ENCODE peak calls at places on chromosomes 1 and 21, in six cellular contexts. J, M, E, T, V and D are unnamed samples.

GRCh38 chr1:2266301-2266967 is 38.3 kb downstream of the SKI start:
- DNase-seq in M (no peak), J (no peak), E (no peak), T (no peak), V (no peak), D (no peak)

GRCh38 chr1:1033009-1033587 is 13.2 kb downstream of the AGRN start:
- DNase-seq in E (peak), V (peak), T (peak), M (peak), J (peak), D (peak)

GRCh38 chr1:153841463-153841994 is 66.3 kb downstream of the SLC27A3 start:
- DNase-seq in M (no peak), E (no peak), T (no peak), V (no peak), J (no peak), D (no peak)

GRCh38 chr1:85692730-85693314 is 15.4 kb downstream of the ZNHIT6 start:
- DNase-seq in M (no peak), J (no peak), E (no peak), V (no peak), T (peak), D (no peak)

GRCh38 chr21:36188081-36188681 is 31.6 kb downstream of the DOP1B start:
- DNase-seq in T (peak), J (no peak), V (peak), E (peak), M (peak), D (no peak)

GRCh38 chr1:55718758-55719671 is 503.9 kb upstream of the USP24 start:
- DNase-seq in T (peak), M (peak), V (peak), E (peak), J (no peak), D (no peak)

GRCh38 chr1:116356673-116357072 is 16.4 kb upstream of the ATP1A1 start:
- DNase-seq in J (no peak), T (peak), M (no peak), V (no peak), E (no peak), D (no peak)

GRCh38 chr1:245195398-245195797 is 40.6 kb downstream of the KIF26B start:
- DNase-seq in M (no peak), J (no peak), V (no peak), T (no peak), E (no peak), D (no peak)

GRCh38 chr21:29351691-29352090 is 53.0 kb downstream of the BACH1 start:
- DNase-seq in T (no peak), V (no peak), J (no peak), E (no peak), M (no peak), D (no peak)

GRCh38 chr1:108327534-108328462 is 83.9 kb upstream of the NBPF4 start:
- DNase-seq in E (no peak), M (no peak), T (no peak), V (no peak), J (no peak), D (peak)

GRCh38 chr1:198623920-198624647 is 14.8 kb upstream of the PTPRC start:
- DNase-seq in V (no peak), E (no peak), T (no peak), J (no peak), M (no peak), D (no peak)

GRCh38 chr1:220294754-220295419 is 22.6 kb upstream of the RAB3GAP2 start:
- DNase-seq in V (no peak), M (no peak), E (no peak), T (no peak), J (no peak), D (no peak)

GRCh38 chr1:109617291-109617801 is 2.1 kb downstream of the GNAT2 start:
- DNase-seq in V (no peak), T (peak), J (no peak), M (no peak), E (no peak), D (no peak)

GRCh38 chr1:200925821-200926220 is 31.1 kb downstream of the INAVA start:
- DNase-seq in E (no peak), M (no peak), J (no peak), V (no peak), T (peak), D (no peak)

GRCh38 chr1:151371744-151372410 is 628 bp downstream of the SELENBP1 start:
- DNase-seq in M (peak), J (no peak), T (no peak), E (peak), V (peak), D (no peak)

GRCh38 chr1:68916227-68916853 is 419.5 kb upstream of the DEPDC1 start:
- DNase-seq in J (no peak), T (peak), V (no peak), M (no peak), E (no peak), D (no peak)

GRCh38 chr1:200369131-200369530 is 40.7 kb downstream of the ZNF281 start:
- DNase-seq in V (no peak), E (no peak), M (no peak), T (no peak), J (no peak), D (no peak)

GRCh38 chr1:44263191-44263944 is 50.1 kb downstream of the DMAP1 start:
- DNase-seq in E (no peak), T (no peak), V (peak), M (no peak), J (no peak), D (no peak)

GRCh38 chr1:59879556-59879955 is 47.0 kb downstream of the CYP2J2 start:
- DNase-seq in V (peak), T (peak), E (peak), J (peak), M (peak), D (peak)
- TF ChIP-seq CTCF in V (peak), T (peak), E (peak), J (peak), M (peak), D (peak)

GRCh38 chr1:232628335-232629214 is 1.4 kb downstream of the SIPA1L2 start:
- DNase-seq in V (no peak), E (no peak), M (no peak), T (peak), J (no peak), D (no peak)
- TF ChIP-seq CTCF in V (peak), E (peak), M (peak), T (peak), J (peak), D (no peak)

DNA sequence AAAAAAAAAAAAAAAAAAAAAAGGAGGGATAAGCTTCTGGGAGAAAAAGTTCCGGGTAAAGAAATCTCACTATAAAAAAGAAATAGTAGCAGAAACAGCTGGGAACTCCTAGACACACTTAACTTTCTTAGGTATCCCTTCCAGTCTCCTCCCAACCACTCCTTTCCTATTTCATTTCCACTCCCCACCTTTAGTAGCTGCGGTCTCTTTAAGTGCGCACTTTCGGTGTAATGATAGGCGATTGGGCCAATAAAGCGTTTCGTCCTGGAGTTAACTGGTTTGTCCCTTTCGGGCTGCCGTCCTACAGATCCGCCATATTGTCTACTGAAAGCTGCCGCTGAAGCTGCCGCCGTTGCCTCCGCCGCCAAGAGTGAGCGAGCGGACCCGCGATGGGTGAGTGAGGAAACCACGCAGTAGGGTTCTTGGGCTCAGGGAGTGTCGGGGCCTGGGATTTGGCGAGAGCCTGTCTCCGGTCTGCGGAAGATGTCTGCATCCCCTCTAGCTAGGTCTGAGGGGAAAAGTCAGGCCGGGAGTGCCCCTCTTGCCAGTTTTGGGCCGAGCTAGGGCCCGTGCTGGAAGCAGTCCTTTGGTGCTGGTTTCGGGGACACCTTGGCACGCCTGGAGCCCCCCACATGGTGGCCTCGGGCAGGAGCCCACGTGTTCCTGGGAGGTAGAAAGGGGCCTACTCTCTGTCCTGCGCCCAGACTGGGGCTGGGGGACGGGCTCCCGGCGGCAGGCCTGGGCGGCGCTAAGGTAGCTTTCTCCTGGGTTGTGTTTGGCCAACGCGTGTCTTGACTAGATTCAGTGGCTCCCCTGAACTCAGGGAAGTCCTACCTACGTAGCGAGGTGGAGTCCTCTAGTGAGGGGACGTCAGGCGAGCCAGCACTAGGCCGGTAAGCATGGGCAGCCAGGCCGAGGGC is at the start of gene KPNA6:
- DNase-seq in J (peak), T (peak), V (peak), M (peak), E (peak), D (peak)
- TF ChIP-seq CTCF in J (peak), T (no peak), V (no peak), M (no peak), E (no peak), D (no peak)

DNA sequence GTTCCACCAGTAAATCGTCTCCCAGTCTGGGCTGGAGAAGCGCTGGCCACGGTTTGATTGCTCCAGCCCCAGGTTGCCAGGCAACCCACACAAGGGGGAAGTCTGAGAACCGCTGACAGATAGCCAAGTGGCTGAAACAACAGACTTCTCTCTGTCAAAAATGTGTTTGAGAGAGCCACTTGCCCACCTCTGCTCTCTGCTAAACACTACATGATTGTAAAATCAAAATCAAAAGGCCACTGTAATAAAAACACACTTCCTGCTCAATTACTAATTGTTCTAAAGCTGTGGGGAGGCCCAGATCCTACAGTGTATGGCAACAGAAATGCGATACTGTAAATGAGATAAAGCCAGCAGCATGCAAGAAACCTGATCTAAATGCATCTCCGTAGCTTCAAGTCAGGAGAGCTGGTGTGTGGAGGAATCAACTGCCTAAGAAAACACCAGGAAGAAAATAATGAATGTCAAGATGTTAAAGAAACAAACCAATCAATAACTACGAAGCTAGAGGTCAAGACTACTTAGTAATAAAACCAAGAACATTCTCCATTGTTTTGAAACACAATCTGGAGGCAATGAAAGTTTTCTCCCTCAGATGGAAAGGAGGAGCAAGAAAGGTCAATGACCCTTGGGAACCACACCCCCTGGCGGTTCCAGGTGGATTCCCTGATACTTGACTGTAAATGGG is 121.2 kb downstream of the SLC45A1 start:
- DNase-seq in M (peak), V (peak), T (peak), J (peak), E (peak), D (peak)
- TF ChIP-seq CTCF in M (no peak), V (peak), T (peak), J (peak), E (no peak), D (peak)

DNA sequence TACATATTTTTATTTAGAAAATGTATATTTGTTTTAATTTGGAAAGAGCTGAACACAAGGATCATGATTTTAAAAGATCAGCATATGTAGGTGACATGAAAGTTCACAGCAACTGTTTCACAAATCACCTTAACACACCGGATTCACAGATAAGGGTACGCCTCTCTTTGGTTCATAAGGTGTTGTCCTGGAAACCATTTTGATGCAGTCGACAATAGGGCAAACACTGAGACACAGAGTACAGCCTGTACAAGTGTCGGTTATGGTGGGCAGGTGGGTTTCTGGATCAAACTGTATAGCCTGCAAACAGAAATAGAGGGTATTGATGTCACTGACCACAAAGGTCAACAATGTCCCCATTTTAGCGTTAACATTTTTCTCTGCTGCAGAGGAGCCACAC is 357.3 kb downstream of the PTBP2 start:
- DNase-seq in M (no peak), V (no peak), T (no peak), J (no peak), E (no peak), D (no peak)
- TF ChIP-seq CTCF in M (no peak), V (no peak), T (no peak), J (no peak), E (no peak), D (no peak)

DNA sequence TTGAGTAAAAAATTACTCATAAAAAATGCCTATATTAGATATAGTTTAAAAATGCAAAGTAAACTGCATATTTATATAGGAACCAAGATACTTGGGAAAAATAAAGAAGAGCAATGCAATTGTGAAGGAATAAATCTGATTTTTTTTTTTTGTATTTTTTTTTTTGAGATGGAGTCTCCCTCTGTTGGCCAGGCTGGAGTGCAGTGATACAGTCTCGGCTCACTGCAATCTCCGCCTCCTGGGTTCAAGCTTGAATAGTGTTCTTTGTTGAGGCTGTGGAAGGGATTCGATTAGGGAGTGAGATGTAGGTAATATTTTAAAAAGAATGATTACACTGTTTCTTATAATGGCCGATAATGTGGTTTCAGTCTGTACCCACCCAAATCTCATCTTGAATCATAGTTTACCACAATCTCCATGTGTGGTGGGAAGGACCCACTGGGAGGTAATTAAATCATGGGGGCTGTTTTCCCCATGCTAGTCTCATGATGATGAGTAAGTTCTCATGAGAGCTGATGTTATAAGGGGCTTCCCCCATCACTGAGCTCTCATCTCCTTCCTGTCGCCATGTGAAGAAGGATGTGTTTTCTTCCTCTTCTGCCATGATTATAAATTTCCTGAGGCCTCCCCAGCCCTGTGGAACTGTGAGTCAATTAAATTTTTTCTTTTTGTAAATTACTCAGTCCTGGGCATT is 1765.9 kb downstream of the PLA2G4A start:
- DNase-seq in J (no peak), T (peak), E (no peak), M (no peak), V (no peak), D (no peak)
- TF ChIP-seq CTCF in J (peak), T (peak), E (no peak), M (no peak), V (no peak), D (no peak)

GRCh38 chr1:38502772-38503171 is 356.8 kb downstream of the RRAGC start:
- DNase-seq in V (no peak), T (no peak), E (no peak), J (peak), M (no peak), D (peak)
- TF ChIP-seq CTCF in V (no peak), T (no peak), E (no peak), J (no peak), M (no peak), D (peak)

GRCh38 chr1:234913771-234914170 is 214.9 kb downstream of the TOMM20 start:
- DNase-seq in M (no peak), T (no peak), V (no peak), E (no peak), J (no peak), D (no peak)

GRCh38 chr1:234914606-234915290 is 213.9 kb downstream of the TOMM20 start:
- DNase-seq in M (no peak), J (no peak), V (no peak), T (no peak), E (no peak), D (no peak)

GRCh38 chr1:234911787-234912186 is 216.8 kb downstream of the TOMM20 start:
- DNase-seq in V (no peak), E (no peak), M (no peak), J (peak), T (no peak), D (no peak)

GRCh38 chr1:234909851-234910250 is 218.8 kb downstream of the TOMM20 start:
- DNase-seq in T (no peak), J (no peak), V (no peak), E (no peak), M (no peak), D (no peak)

DNA sequence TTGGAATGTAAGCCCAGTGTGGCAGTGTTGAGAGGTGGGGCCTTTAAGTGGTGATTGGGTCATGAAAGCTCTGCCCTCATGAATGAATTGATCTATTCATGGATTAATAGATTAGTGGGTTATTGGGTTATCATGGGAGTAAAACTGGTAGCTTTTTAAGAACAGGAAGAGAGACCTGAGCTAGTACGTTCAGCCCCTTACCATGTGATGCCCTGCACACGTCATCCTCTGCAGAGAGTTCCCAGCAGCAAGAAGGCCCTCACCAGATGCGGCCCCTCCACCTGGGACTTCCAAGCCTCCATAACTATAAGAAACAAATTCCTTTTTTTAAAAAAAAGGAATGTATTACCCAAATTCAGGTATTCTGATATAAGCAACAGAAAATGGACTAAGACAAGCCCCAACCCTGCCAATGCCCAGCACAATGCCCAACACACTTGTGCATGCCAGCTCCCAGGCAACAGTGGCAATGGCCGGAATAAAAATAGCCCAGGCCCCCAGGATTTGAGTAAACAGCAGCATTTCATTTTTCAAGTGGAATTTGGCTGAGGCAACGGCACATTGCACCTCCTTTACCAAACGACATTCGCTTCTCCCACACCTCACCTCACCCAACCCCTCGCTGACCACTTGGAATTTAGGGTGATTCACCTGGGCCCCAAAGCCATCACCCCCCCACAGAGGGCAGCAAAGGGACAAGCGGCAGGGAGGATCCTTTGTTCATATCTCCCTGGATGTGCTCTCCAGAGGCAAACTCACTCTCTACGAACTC is 215.9 kb downstream of the TOMM20 start:
- DNase-seq in M (no peak), E (no peak), T (no peak), J (no peak), V (no peak), D (no peak)
- TF ChIP-seq CTCF in M (peak), E (no peak), T (no peak), J (no peak), V (no peak), D (no peak)

GRCh38 chr1:203056516-203056915 is 29.3 kb downstream of the MYOG start:
- DNase-seq in J (no peak), M (no peak), V (no peak), T (no peak), E (no peak), D (no peak)
- TF ChIP-seq CTCF in J (no peak), M (no peak), V (no peak), T (no peak), E (no peak), D (no peak)